ENCODE peak calls at places on chromosomes 6 and 20, in eight cellular contexts. One of them, this sample, is unnamed.

GRCh38 chr6:145275787-145276186 is 459.5 kb downstream of the EPM2A start:
- DNase-seq in adrenal gland: no peak
- DNase-seq in mucosa of descending colon: no peak
- DNase-seq in T47D: no peak
- DNase-seq in effector CD8-positive, alpha-beta T cell: no peak
- DNase-seq in CD8-positive, alpha-beta memory T cell: no peak
- DNase-seq in stimulated activated naive B cell treated with anti-CD40 and anti-IgM and Interleukin-4, amounts not matched to agents 10 μg/mL and 1 μg/mL and 100 μg/mL, for 72 hours: no peak
- DNase-seq in cardiac muscle cell: no peak
- DNase-seq in this sample: no peak

GRCh38 chr6:1381397-1382330 is 7.7 kb upstream of the FOXF2 start:
- DNase-seq in adrenal gland: peak
- DNase-seq in mucosa of descending colon: peak
- DNase-seq in T47D: peak
- DNase-seq in effector CD8-positive, alpha-beta T cell: peak
- DNase-seq in CD8-positive, alpha-beta memory T cell: peak
- DNase-seq in stimulated activated naive B cell treated with anti-CD40 and anti-IgM and Interleukin-4, amounts not matched to agents 10 μg/mL and 1 μg/mL and 100 μg/mL, for 72 hours: peak
- DNase-seq in cardiac muscle cell: peak
- DNase-seq in this sample: no peak

GRCh38 chr6:112931835-112932234 is 584.7 kb downstream of the RFPL4B start:
- DNase-seq in adrenal gland: no peak
- DNase-seq in mucosa of descending colon: no peak
- DNase-seq in T47D: no peak
- DNase-seq in effector CD8-positive, alpha-beta T cell: no peak
- DNase-seq in CD8-positive, alpha-beta memory T cell: no peak
- DNase-seq in stimulated activated naive B cell treated with anti-CD40 and anti-IgM and Interleukin-4, amounts not matched to agents 10 μg/mL and 1 μg/mL and 100 μg/mL, for 72 hours: no peak
- DNase-seq in cardiac muscle cell: peak
- DNase-seq in this sample: no peak

GRCh38 chr6:11668455-11668854 is 110.1 kb downstream of the ADTRP start:
- DNase-seq in adrenal gland: no peak
- DNase-seq in mucosa of descending colon: no peak
- DNase-seq in T47D: no peak
- DNase-seq in effector CD8-positive, alpha-beta T cell: no peak
- DNase-seq in CD8-positive, alpha-beta memory T cell: no peak
- DNase-seq in stimulated activated naive B cell treated with anti-CD40 and anti-IgM and Interleukin-4, amounts not matched to agents 10 μg/mL and 1 μg/mL and 100 μg/mL, for 72 hours: no peak
- DNase-seq in cardiac muscle cell: no peak
- DNase-seq in this sample: no peak

GRCh38 chr6:135182993-135183531 is 2.0 kb downstream of the MYB start:
- DNase-seq in adrenal gland: no peak
- DNase-seq in mucosa of descending colon: peak
- DNase-seq in T47D: peak
- DNase-seq in effector CD8-positive, alpha-beta T cell: peak
- DNase-seq in CD8-positive, alpha-beta memory T cell: peak
- DNase-seq in stimulated activated naive B cell treated with anti-CD40 and anti-IgM and Interleukin-4, amounts not matched to agents 10 μg/mL and 1 μg/mL and 100 μg/mL, for 72 hours: peak
- DNase-seq in cardiac muscle cell: no peak
- DNase-seq in this sample: no peak

GRCh38 chr20:50427740-50428462 is 82.3 kb upstream of the PTPN1 start:
- DNase-seq in adrenal gland: no peak
- DNase-seq in mucosa of descending colon: no peak
- DNase-seq in T47D: no peak
- DNase-seq in effector CD8-positive, alpha-beta T cell: no peak
- DNase-seq in CD8-positive, alpha-beta memory T cell: no peak
- DNase-seq in stimulated activated naive B cell treated with anti-CD40 and anti-IgM and Interleukin-4, amounts not matched to agents 10 μg/mL and 1 μg/mL and 100 μg/mL, for 72 hours: no peak
- DNase-seq in cardiac muscle cell: peak
- DNase-seq in this sample: peak

GRCh38 chr6:15810618-15811017 is 147.8 kb upstream of the DTNBP1 start:
- DNase-seq in adrenal gland: no peak
- DNase-seq in mucosa of descending colon: no peak
- DNase-seq in T47D: no peak
- DNase-seq in effector CD8-positive, alpha-beta T cell: no peak
- DNase-seq in CD8-positive, alpha-beta memory T cell: no peak
- DNase-seq in stimulated activated naive B cell treated with anti-CD40 and anti-IgM and Interleukin-4, amounts not matched to agents 10 μg/mL and 1 μg/mL and 100 μg/mL, for 72 hours: no peak
- DNase-seq in cardiac muscle cell: no peak
- DNase-seq in this sample: no peak

GRCh38 chr6:32148722-32149576 is 2.8 kb downstream of the PRRT1 start:
- DNase-seq in adrenal gland: peak
- DNase-seq in mucosa of descending colon: peak
- DNase-seq in T47D: no peak
- DNase-seq in effector CD8-positive, alpha-beta T cell: peak
- DNase-seq in CD8-positive, alpha-beta memory T cell: peak
- DNase-seq in stimulated activated naive B cell treated with anti-CD40 and anti-IgM and Interleukin-4, amounts not matched to agents 10 μg/mL and 1 μg/mL and 100 μg/mL, for 72 hours: peak
- DNase-seq in cardiac muscle cell: no peak
- DNase-seq in this sample: peak

GRCh38 chr20:1879369-1879768 is 15.8 kb upstream of the SIRPA start:
- DNase-seq in adrenal gland: no peak
- DNase-seq in mucosa of descending colon: no peak
- DNase-seq in T47D: peak
- DNase-seq in effector CD8-positive, alpha-beta T cell: no peak
- DNase-seq in CD8-positive, alpha-beta memory T cell: no peak
- DNase-seq in stimulated activated naive B cell treated with anti-CD40 and anti-IgM and Interleukin-4, amounts not matched to agents 10 μg/mL and 1 μg/mL and 100 μg/mL, for 72 hours: no peak
- DNase-seq in cardiac muscle cell: no peak
- DNase-seq in this sample: peak

GRCh38 chr20:19012671-19013070 is 199.1 kb downstream of the SCP2D1 start:
- DNase-seq in adrenal gland: peak
- DNase-seq in mucosa of descending colon: no peak
- DNase-seq in T47D: no peak
- DNase-seq in effector CD8-positive, alpha-beta T cell: no peak
- DNase-seq in CD8-positive, alpha-beta memory T cell: no peak
- DNase-seq in stimulated activated naive B cell treated with anti-CD40 and anti-IgM and Interleukin-4, amounts not matched to agents 10 μg/mL and 1 μg/mL and 100 μg/mL, for 72 hours: no peak
- DNase-seq in cardiac muscle cell: no peak
- DNase-seq in this sample: no peak

GRCh38 chr20:11569163-11569562 is 348.5 kb upstream of the BTBD3 start:
- DNase-seq in adrenal gland: no peak
- DNase-seq in mucosa of descending colon: no peak
- DNase-seq in T47D: no peak
- DNase-seq in effector CD8-positive, alpha-beta T cell: no peak
- DNase-seq in CD8-positive, alpha-beta memory T cell: no peak
- DNase-seq in stimulated activated naive B cell treated with anti-CD40 and anti-IgM and Interleukin-4, amounts not matched to agents 10 μg/mL and 1 μg/mL and 100 μg/mL, for 72 hours: no peak
- DNase-seq in cardiac muscle cell: peak
- DNase-seq in this sample: no peak

GRCh38 chr6:152401978-152402377 is 235.2 kb downstream of the SYNE1 start:
- DNase-seq in adrenal gland: peak
- DNase-seq in mucosa of descending colon: no peak
- DNase-seq in T47D: peak
- DNase-seq in effector CD8-positive, alpha-beta T cell: no peak
- DNase-seq in CD8-positive, alpha-beta memory T cell: no peak
- DNase-seq in stimulated activated naive B cell treated with anti-CD40 and anti-IgM and Interleukin-4, amounts not matched to agents 10 μg/mL and 1 μg/mL and 100 μg/mL, for 72 hours: no peak
- DNase-seq in cardiac muscle cell: no peak
- DNase-seq in this sample: no peak

GRCh38 chr20:14449323-14449722 is 111.9 kb upstream of the FLRT3 start:
- DNase-seq in adrenal gland: no peak
- DNase-seq in mucosa of descending colon: no peak
- DNase-seq in T47D: no peak
- DNase-seq in effector CD8-positive, alpha-beta T cell: no peak
- DNase-seq in CD8-positive, alpha-beta memory T cell: no peak
- DNase-seq in stimulated activated naive B cell treated with anti-CD40 and anti-IgM and Interleukin-4, amounts not matched to agents 10 μg/mL and 1 μg/mL and 100 μg/mL, for 72 hours: no peak
- DNase-seq in cardiac muscle cell: no peak
- DNase-seq in this sample: no peak

GRCh38 chr20:37315293-37316110 is 26.0 kb downstream of the MANBAL start:
- DNase-seq in adrenal gland: peak
- DNase-seq in mucosa of descending colon: peak
- DNase-seq in T47D: no peak
- DNase-seq in effector CD8-positive, alpha-beta T cell: no peak
- DNase-seq in CD8-positive, alpha-beta memory T cell: no peak
- DNase-seq in stimulated activated naive B cell treated with anti-CD40 and anti-IgM and Interleukin-4, amounts not matched to agents 10 μg/mL and 1 μg/mL and 100 μg/mL, for 72 hours: peak
- DNase-seq in cardiac muscle cell: peak
- DNase-seq in this sample: peak

GRCh38 chr20:1830240-1830639 is 65.0 kb upstream of the SIRPA start:
- DNase-seq in adrenal gland: peak
- DNase-seq in mucosa of descending colon: no peak
- DNase-seq in T47D: peak
- DNase-seq in effector CD8-positive, alpha-beta T cell: no peak
- DNase-seq in CD8-positive, alpha-beta memory T cell: no peak
- DNase-seq in stimulated activated naive B cell treated with anti-CD40 and anti-IgM and Interleukin-4, amounts not matched to agents 10 μg/mL and 1 μg/mL and 100 μg/mL, for 72 hours: no peak
- DNase-seq in cardiac muscle cell: peak
- DNase-seq in this sample: peak

GRCh38 chr20:33075281-33075680 is 4.2 kb upstream of the BPIFB4 start:
- DNase-seq in adrenal gland: no peak
- DNase-seq in mucosa of descending colon: no peak
- DNase-seq in T47D: no peak
- DNase-seq in effector CD8-positive, alpha-beta T cell: no peak
- DNase-seq in CD8-positive, alpha-beta memory T cell: no peak
- DNase-seq in stimulated activated naive B cell treated with anti-CD40 and anti-IgM and Interleukin-4, amounts not matched to agents 10 μg/mL and 1 μg/mL and 100 μg/mL, for 72 hours: no peak
- DNase-seq in cardiac muscle cell: no peak
- DNase-seq in this sample: no peak

GRCh38 chr6:55397986-55398385 is 70.7 kb downstream of the GFRAL start:
- DNase-seq in adrenal gland: no peak
- DNase-seq in mucosa of descending colon: no peak
- DNase-seq in T47D: no peak
- DNase-seq in effector CD8-positive, alpha-beta T cell: no peak
- DNase-seq in CD8-positive, alpha-beta memory T cell: no peak
- DNase-seq in stimulated activated naive B cell treated with anti-CD40 and anti-IgM and Interleukin-4, amounts not matched to agents 10 μg/mL and 1 μg/mL and 100 μg/mL, for 72 hours: no peak
- DNase-seq in cardiac muscle cell: peak
- DNase-seq in this sample: no peak

GRCh38 chr6:108115598-108116058 is 41.1 kb upstream of the OSTM1 start:
- DNase-seq in adrenal gland: peak
- DNase-seq in mucosa of descending colon: peak
- DNase-seq in T47D: peak
- DNase-seq in effector CD8-positive, alpha-beta T cell: no peak
- DNase-seq in CD8-positive, alpha-beta memory T cell: no peak
- DNase-seq in stimulated activated naive B cell treated with anti-CD40 and anti-IgM and Interleukin-4, amounts not matched to agents 10 μg/mL and 1 μg/mL and 100 μg/mL, for 72 hours: peak
- DNase-seq in cardiac muscle cell: peak
- DNase-seq in this sample: peak

GRCh38 chr6:20875369-20875963 is 341.2 kb downstream of the CDKAL1 start:
- DNase-seq in adrenal gland: no peak
- DNase-seq in mucosa of descending colon: peak
- DNase-seq in T47D: peak
- DNase-seq in effector CD8-positive, alpha-beta T cell: no peak
- DNase-seq in CD8-positive, alpha-beta memory T cell: no peak
- DNase-seq in stimulated activated naive B cell treated with anti-CD40 and anti-IgM and Interleukin-4, amounts not matched to agents 10 μg/mL and 1 μg/mL and 100 μg/mL, for 72 hours: no peak
- DNase-seq in cardiac muscle cell: peak
- DNase-seq in this sample: no peak

GRCh38 chr6:102732908-102733307 is 1339.4 kb downstream of the GRIK2 start:
- DNase-seq in adrenal gland: no peak
- DNase-seq in mucosa of descending colon: no peak
- DNase-seq in T47D: peak
- DNase-seq in effector CD8-positive, alpha-beta T cell: no peak
- DNase-seq in CD8-positive, alpha-beta memory T cell: no peak
- DNase-seq in stimulated activated naive B cell treated with anti-CD40 and anti-IgM and Interleukin-4, amounts not matched to agents 10 μg/mL and 1 μg/mL and 100 μg/mL, for 72 hours: no peak
- DNase-seq in cardiac muscle cell: no peak
- DNase-seq in this sample: no peak

GRCh38 chr20:41003143-41003932 is 25.3 kb upstream of the TOP1 start:
- DNase-seq in adrenal gland: peak
- DNase-seq in mucosa of descending colon: peak
- DNase-seq in T47D: peak
- DNase-seq in effector CD8-positive, alpha-beta T cell: no peak
- DNase-seq in CD8-positive, alpha-beta memory T cell: peak
- DNase-seq in stimulated activated naive B cell treated with anti-CD40 and anti-IgM and Interleukin-4, amounts not matched to agents 10 μg/mL and 1 μg/mL and 100 μg/mL, for 72 hours: no peak
- DNase-seq in cardiac muscle cell: peak
- DNase-seq in this sample: no peak

GRCh38 chr6:44731485-44732095 is 344.1 kb downstream of the CDC5L start:
- DNase-seq in adrenal gland: no peak
- DNase-seq in mucosa of descending colon: no peak
- DNase-seq in T47D: peak
- DNase-seq in effector CD8-positive, alpha-beta T cell: no peak
- DNase-seq in CD8-positive, alpha-beta memory T cell: no peak
- DNase-seq in stimulated activated naive B cell treated with anti-CD40 and anti-IgM and Interleukin-4, amounts not matched to agents 10 μg/mL and 1 μg/mL and 100 μg/mL, for 72 hours: no peak
- DNase-seq in cardiac muscle cell: no peak
- DNase-seq in this sample: no peak

GRCh38 chr20:62808211-62808865 is 3.7 kb downstream of the OGFR start:
- DNase-seq in adrenal gland: peak
- DNase-seq in mucosa of descending colon: peak
- DNase-seq in T47D: peak
- DNase-seq in effector CD8-positive, alpha-beta T cell: peak
- DNase-seq in CD8-positive, alpha-beta memory T cell: peak
- DNase-seq in stimulated activated naive B cell treated with anti-CD40 and anti-IgM and Interleukin-4, amounts not matched to agents 10 μg/mL and 1 μg/mL and 100 μg/mL, for 72 hours: peak
- DNase-seq in cardiac muscle cell: peak
- DNase-seq in this sample: peak

GRCh38 chr6:3939964-3940363 is 90.8 kb downstream of the FAM50B start:
- DNase-seq in adrenal gland: no peak
- DNase-seq in mucosa of descending colon: no peak
- DNase-seq in T47D: no peak
- DNase-seq in effector CD8-positive, alpha-beta T cell: no peak
- DNase-seq in CD8-positive, alpha-beta memory T cell: no peak
- DNase-seq in stimulated activated naive B cell treated with anti-CD40 and anti-IgM and Interleukin-4, amounts not matched to agents 10 μg/mL and 1 μg/mL and 100 μg/mL, for 72 hours: no peak
- DNase-seq in cardiac muscle cell: peak
- DNase-seq in this sample: no peak

GRCh38 chr6:170605860-170606259 is 21.4 kb upstream of the PDCD2 start:
- DNase-seq in adrenal gland: no peak
- DNase-seq in mucosa of descending colon: no peak
- DNase-seq in T47D: no peak
- DNase-seq in effector CD8-positive, alpha-beta T cell: no peak
- DNase-seq in CD8-positive, alpha-beta memory T cell: no peak
- DNase-seq in stimulated activated naive B cell treated with anti-CD40 and anti-IgM and Interleukin-4, amounts not matched to agents 10 μg/mL and 1 μg/mL and 100 μg/mL, for 72 hours: no peak
- DNase-seq in cardiac muscle cell: no peak
- DNase-seq in this sample: no peak

GRCh38 chr20:32019156-32019510 is 8.9 kb downstream of the CCM2L start:
- DNase-seq in adrenal gland: no peak
- DNase-seq in mucosa of descending colon: no peak
- DNase-seq in T47D: peak
- DNase-seq in effector CD8-positive, alpha-beta T cell: no peak
- DNase-seq in CD8-positive, alpha-beta memory T cell: no peak
- DNase-seq in stimulated activated naive B cell treated with anti-CD40 and anti-IgM and Interleukin-4, amounts not matched to agents 10 μg/mL and 1 μg/mL and 100 μg/mL, for 72 hours: no peak
- DNase-seq in cardiac muscle cell: no peak
- DNase-seq in this sample: no peak

GRCh38 chr20:15799871-15800270 is 773.4 kb downstream of the KIF16B start:
- DNase-seq in adrenal gland: no peak
- DNase-seq in mucosa of descending colon: no peak
- DNase-seq in T47D: no peak
- DNase-seq in effector CD8-positive, alpha-beta T cell: no peak
- DNase-seq in CD8-positive, alpha-beta memory T cell: no peak
- DNase-seq in stimulated activated naive B cell treated with anti-CD40 and anti-IgM and Interleukin-4, amounts not matched to agents 10 μg/mL and 1 μg/mL and 100 μg/mL, for 72 hours: no peak
- DNase-seq in cardiac muscle cell: peak
- DNase-seq in this sample: no peak

GRCh38 chr6:88982720-88983119 is 19.3 kb upstream of the RNGTT start:
- DNase-seq in adrenal gland: peak
- DNase-seq in mucosa of descending colon: peak
- DNase-seq in T47D: peak
- DNase-seq in effector CD8-positive, alpha-beta T cell: no peak
- DNase-seq in CD8-positive, alpha-beta memory T cell: peak
- DNase-seq in stimulated activated naive B cell treated with anti-CD40 and anti-IgM and Interleukin-4, amounts not matched to agents 10 μg/mL and 1 μg/mL and 100 μg/mL, for 72 hours: no peak
- DNase-seq in cardiac muscle cell: peak
- DNase-seq in this sample: peak

GRCh38 chr20:38806855-38807655 is 1.6 kb downstream of the PPP1R16B start:
- DNase-seq in adrenal gland: no peak
- DNase-seq in mucosa of descending colon: peak
- DNase-seq in T47D: no peak
- DNase-seq in effector CD8-positive, alpha-beta T cell: peak
- DNase-seq in CD8-positive, alpha-beta memory T cell: peak
- DNase-seq in stimulated activated naive B cell treated with anti-CD40 and anti-IgM and Interleukin-4, amounts not matched to agents 10 μg/mL and 1 μg/mL and 100 μg/mL, for 72 hours: peak
- DNase-seq in cardiac muscle cell: no peak
- DNase-seq in this sample: no peak

GRCh38 chr6:80956898-80957297 is 795.6 kb downstream of the TENT5A start:
- DNase-seq in adrenal gland: no peak
- DNase-seq in mucosa of descending colon: no peak
- DNase-seq in T47D: no peak
- DNase-seq in effector CD8-positive, alpha-beta T cell: no peak
- DNase-seq in CD8-positive, alpha-beta memory T cell: no peak
- DNase-seq in stimulated activated naive B cell treated with anti-CD40 and anti-IgM and Interleukin-4, amounts not matched to agents 10 μg/mL and 1 μg/mL and 100 μg/mL, for 72 hours: no peak
- DNase-seq in cardiac muscle cell: no peak
- DNase-seq in this sample: no peak